ENCODE peak calls at places on chromosome 22, in eight cellular contexts. H is pancreas, U is lower lobe of right lung, F is RWPE1, V is astrocyte of the spinal cord, Y is choroid plexus epithelial cell, G is left ventricle myocardium inferior, Z is body of pancreas. B is an unnamed sample.

GRCh38 chr22:45525480-45525879 is 22.8 kb downstream of the FBLN1 start:
- DNase-seq in U (no peak), Y (no peak), V (no peak), H (no peak), F (no peak), Z (no peak), G (no peak), B (no peak)

GRCh38 chr22:20591660-20592310 is 84.4 kb downstream of the MED15 start:
- DNase-seq in Z (no peak), G (no peak), Y (peak; percentile 75), H (peak; percentile 54), F (no peak), U (peak; percentile 44), V (peak; percentile 56), B (peak; percentile 48)

GRCh38 chr22:20380486-20380885 is 13.5 kb upstream of the ZNF74 start:
- DNase-seq in H (no peak), U (no peak), V (no peak), F (peak; percentile 6), Y (no peak), G (no peak), Z (no peak), B (no peak)

GRCh38 chr22:35572552-35572951 is 31.9 kb downstream of the RASD2 start:
- DNase-seq in F (no peak), H (no peak), V (no peak), G (no peak), Y (no peak), Z (no peak), U (no peak), B (no peak)

GRCh38 chr22:24894998-24895397 is 51.5 kb downstream of the LHFPL7 start:
- DNase-seq in Z (peak; percentile 87), F (peak; percentile 56), G (peak; percentile 80), H (peak; percentile 82), Y (peak; percentile 90), U (peak; percentile 76), V (peak; percentile 77), B (peak; percentile 70)

GRCh38 chr22:23877566-23877965 is 16.6 kb upstream of the MIF start:
- DNase-seq in U (no peak), H (no peak), G (no peak), Z (no peak), V (no peak), Y (no peak), F (no peak), B (no peak)

GRCh38 chr22:19876941-19877625 is 22.4 kb upstream of the GNB1L start:
- DNase-seq in Y (no peak), F (no peak), Z (peak; percentile 4), U (peak; percentile 38), V (no peak), G (no peak), H (no peak), B (no peak)

GRCh38 chr22:33853200-33854097 is 66.8 kb downstream of the LARGE1 start:
- DNase-seq in H (peak; percentile 65), Y (peak; percentile 89), U (peak; percentile 74), V (peak; percentile 83), F (no peak), Z (peak; percentile 85), G (peak; percentile 60), B (peak; percentile 64)

GRCh38 chr22:20976291-20976877 is 5.7 kb upstream of the LZTR1 start:
- DNase-seq in H (no peak), Y (no peak), G (no peak), F (no peak), U (no peak), Z (no peak), V (no peak), B (no peak)

GRCh38 chr22:23157560-23158515 is 12.6 kb downstream of the RAB36 start:
- DNase-seq in U (no peak), G (no peak), V (no peak), H (no peak), Z (no peak), Y (no peak), F (no peak), B (no peak)

GRCh38 chr22:44566911-44567310 is 68.9 kb upstream of the RTL6 start:
- DNase-seq in Z (no peak), H (no peak), V (no peak), G (no peak), F (no peak), Y (no peak), U (no peak), B (no peak)

GRCh38 chr22:21942407-21942895 is 10.2 kb downstream of the PPM1F start:
- DNase-seq in Z (peak; percentile 48), F (peak; percentile 63), Y (peak; percentile 87), V (peak; percentile 91), G (peak; percentile 89), U (peak; percentile 80), H (no peak), B (peak; percentile 37)

GRCh38 chr22:31244044-31244942 is 32.2 kb downstream of the LIMK2 start:
- DNase-seq in Y (peak; percentile 93), V (peak; percentile 93), G (no peak), Z (no peak), F (peak; percentile 50), H (no peak), U (no peak), B (peak; percentile 63)

GRCh38 chr22:41478891-41479521 is 10.1 kb downstream of the ACO2 start:
- DNase-seq in V (peak; percentile 32), F (no peak), Y (peak; percentile 63), H (no peak), U (peak; percentile 55), Z (no peak), G (no peak), B (no peak)

GRCh38 chr22:19121631-19122142 is 525 bp downstream of the DGCR2 start:
- DNase-seq in H (peak; percentile 80), F (peak; percentile 25), V (no peak), G (peak; percentile 66), U (peak; percentile 76), Z (peak; percentile 81), Y (peak; percentile 29), B (peak; percentile 54)

GRCh38 chr22:46119093-46119728 is 31.1 kb upstream of the PPARA start:
- DNase-seq in H (no peak), F (no peak), Z (no peak), U (no peak), G (no peak), Y (no peak), V (no peak), B (no peak)

GRCh38 chr22:44454113-44454769 is 43.8 kb downstream of the RTL6 start:
- DNase-seq in V (no peak), F (no peak), Z (no peak), U (no peak), Y (no peak), G (no peak), H (no peak), B (no peak)

GRCh38 chr22:32775957-32776356 is 25.5 kb upstream of the TIMP3 start:
- DNase-seq in Z (no peak), U (no peak), Y (no peak), F (no peak), H (no peak), V (no peak), G (no peak), B (no peak)
- TF ChIP-seq CTCF in Z (no peak), U (peak; percentile 21), Y (peak; percentile 64), F (peak; percentile 27), H (no peak), V (peak; percentile 40), G (peak; percentile 55), B (peak; percentile 23)

GRCh38 chr22:37983860-37984791 is at the start of gene SOX10:
- DNase-seq in H (no peak), Y (no peak), F (no peak), U (no peak), V (no peak), Z (no peak), G (no peak), B (no peak)

GRCh38 chr22:37982151-37982838 is 2.1 kb downstream of the SOX10 start:
- DNase-seq in V (no peak), Z (no peak), G (no peak), H (no peak), Y (no peak), F (no peak), U (no peak), B (no peak)

GRCh38 chr22:37985050-37985585 is 763 bp upstream of the SOX10 start:
- DNase-seq in V (no peak), G (no peak), Y (no peak), U (no peak), F (no peak), H (no peak), Z (no peak), B (no peak)

GRCh38 chr22:37981282-37982011 is 2.9 kb downstream of the SOX10 start:
- DNase-seq in H (no peak), G (no peak), Y (no peak), F (no peak), Z (no peak), U (no peak), V (no peak), B (no peak)

GRCh38 chr22:37982938-37983859 is 1.2 kb downstream of the SOX10 start:
- DNase-seq in U (no peak), Y (no peak), H (no peak), Z (no peak), F (no peak), G (no peak), V (no peak), B (no peak)
- TF ChIP-seq CTCF in U (peak; percentile 16), Y (peak; percentile 40), H (no peak), Z (no peak), F (no peak), G (peak; percentile 30), V (peak; percentile 39), B (no peak)

DNA sequence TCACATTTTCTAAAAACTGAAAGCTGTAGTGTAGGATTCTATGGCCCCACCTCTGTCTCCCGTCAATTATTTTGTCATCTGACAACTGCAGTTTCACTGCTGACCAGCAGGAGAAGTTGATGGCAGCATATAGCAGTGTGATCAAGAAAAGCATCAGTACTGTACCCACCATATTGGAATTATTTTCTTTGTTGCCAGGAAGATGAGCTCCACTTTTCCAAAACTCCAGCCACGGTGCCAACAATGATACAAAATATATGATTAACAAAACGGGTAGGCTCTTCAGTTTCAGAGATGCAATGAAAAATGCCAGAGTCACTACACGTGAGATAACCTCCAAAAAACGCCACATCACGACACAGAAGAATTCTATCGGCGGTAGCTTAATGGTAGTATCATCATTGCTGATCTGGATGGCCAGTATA is 41.3 kb downstream of the XKR3 start:
- DNase-seq in G (no peak), F (peak; percentile 11), U (no peak), V (no peak), Y (no peak), Z (no peak), H (no peak), B (no peak)
- TF ChIP-seq CTCF in G (peak; percentile 27), F (peak; percentile 14), U (peak; percentile 35), V (peak; percentile 7), Y (peak; percentile 18), Z (no peak), H (no peak), B (no peak)

DNA sequence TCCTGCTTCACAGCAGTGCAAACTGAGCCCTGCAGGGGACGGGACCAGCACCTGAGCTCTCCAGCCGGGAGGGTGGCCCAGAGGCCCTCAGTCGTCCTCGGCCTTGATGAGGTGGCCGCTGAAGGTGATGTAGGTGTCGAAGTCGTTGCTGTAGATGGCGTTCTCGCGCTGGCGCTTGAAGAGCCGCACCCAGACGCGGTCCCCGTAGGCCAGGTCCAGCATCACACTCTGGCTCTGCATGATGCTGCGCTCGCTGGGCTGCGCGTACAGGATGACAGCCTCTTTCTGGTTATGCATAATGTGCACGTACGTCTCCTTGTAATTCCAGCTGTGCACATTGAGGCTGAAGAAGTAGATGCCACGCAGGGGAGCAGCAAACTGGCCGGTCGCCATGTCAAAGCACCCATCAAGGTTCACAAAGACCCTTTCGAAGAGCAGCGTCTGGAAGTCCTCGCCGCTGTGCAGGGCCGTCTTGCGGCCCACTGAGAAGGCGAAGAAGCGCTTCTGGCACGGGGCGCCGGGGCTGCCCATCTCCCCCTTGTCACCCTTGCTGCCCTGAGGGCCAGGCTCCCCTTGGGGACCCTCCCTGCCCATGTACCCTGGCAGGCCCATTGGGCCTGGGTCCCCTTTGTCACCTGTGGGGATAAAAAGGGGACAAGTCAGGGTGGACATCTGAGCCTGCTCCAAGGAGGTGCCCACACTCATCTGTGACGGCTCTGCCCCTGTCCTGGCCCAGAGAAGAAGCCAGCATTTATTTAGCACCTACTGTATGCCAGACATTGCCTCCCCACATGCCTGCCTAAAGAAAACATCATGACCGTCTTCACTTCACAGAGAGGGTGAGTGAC is 5.7 kb downstream of the C1QTNF6 start:
- DNase-seq in Y (no peak), G (peak; percentile 10), V (no peak), U (peak; percentile 42), H (no peak), Z (no peak), F (no peak), B (no peak)
- TF ChIP-seq CTCF in Y (no peak), G (no peak), V (no peak), U (no peak), H (no peak), Z (no peak), F (no peak), B (no peak)